ENCODE peak calls at places on chromosome 15, in four cellular contexts. One of them, this sample, is unnamed.

GRCh38 chr15:94098877-94099606 is 132.3 kb upstream of the MCTP2 start:
- DNase-seq in cardiac muscle cell: no peak
- DNase-seq in iris pigment epithelial cell: no peak
- DNase-seq in NCI-H1092 treated with DMSO at 0.1 percent for 48 hours: no peak
- DNase-seq in this sample: no peak

GRCh38 chr15:42289166-42289565 is 15.9 kb upstream of the TMEM87A start:
- DNase-seq in cardiac muscle cell: no peak
- DNase-seq in iris pigment epithelial cell: no peak
- DNase-seq in NCI-H1092 treated with DMSO at 0.1 percent for 48 hours: no peak
- DNase-seq in this sample: peak

GRCh38 chr15:41969851-41970431 is 2.4 kb downstream of the EHD4 start:
- DNase-seq in cardiac muscle cell: no peak
- DNase-seq in iris pigment epithelial cell: no peak
- DNase-seq in NCI-H1092 treated with DMSO at 0.1 percent for 48 hours: no peak
- DNase-seq in this sample: peak

GRCh38 chr15:69300129-69300588 is 1.4 kb downstream of the PAQR5 start:
- DNase-seq in cardiac muscle cell: no peak
- DNase-seq in iris pigment epithelial cell: no peak
- DNase-seq in NCI-H1092 treated with DMSO at 0.1 percent for 48 hours: no peak
- DNase-seq in this sample: no peak

GRCh38 chr15:88080616-88081015 is 175.9 kb downstream of the NTRK3 start:
- DNase-seq in cardiac muscle cell: no peak
- DNase-seq in iris pigment epithelial cell: no peak
- DNase-seq in NCI-H1092 treated with DMSO at 0.1 percent for 48 hours: no peak
- DNase-seq in this sample: no peak

GRCh38 chr15:81856627-81857026 is 189.2 kb downstream of the MEX3B start:
- DNase-seq in cardiac muscle cell: no peak
- DNase-seq in iris pigment epithelial cell: no peak
- DNase-seq in NCI-H1092 treated with DMSO at 0.1 percent for 48 hours: no peak
- DNase-seq in this sample: no peak

GRCh38 chr15:37117030-37117429 is 16.7 kb upstream of the MEIS2 start:
- DNase-seq in cardiac muscle cell: no peak
- DNase-seq in iris pigment epithelial cell: no peak
- DNase-seq in NCI-H1092 treated with DMSO at 0.1 percent for 48 hours: no peak
- DNase-seq in this sample: no peak

GRCh38 chr15:83692820-83693581 is 39.1 kb downstream of the ADAMTSL3 start:
- DNase-seq in cardiac muscle cell: peak
- DNase-seq in iris pigment epithelial cell: no peak
- DNase-seq in NCI-H1092 treated with DMSO at 0.1 percent for 48 hours: no peak
- DNase-seq in this sample: no peak

GRCh38 chr15:25246641-25247417 is 192.0 kb downstream of the UBE3A start:
- DNase-seq in cardiac muscle cell: no peak
- DNase-seq in iris pigment epithelial cell: no peak
- DNase-seq in NCI-H1092 treated with DMSO at 0.1 percent for 48 hours: no peak
- DNase-seq in this sample: no peak

GRCh38 chr15:50077655-50078054 is 41.4 kb downstream of the ATP8B4 start:
- DNase-seq in cardiac muscle cell: no peak
- DNase-seq in iris pigment epithelial cell: no peak
- DNase-seq in NCI-H1092 treated with DMSO at 0.1 percent for 48 hours: no peak
- DNase-seq in this sample: no peak

GRCh38 chr15:64763874-64764273 is 11.5 kb downstream of the RBPMS2 start:
- DNase-seq in cardiac muscle cell: no peak
- DNase-seq in iris pigment epithelial cell: no peak
- DNase-seq in NCI-H1092 treated with DMSO at 0.1 percent for 48 hours: no peak
- DNase-seq in this sample: no peak

GRCh38 chr15:74642328-74642723 is 26.7 kb downstream of the CLK3 start:
- DNase-seq in cardiac muscle cell: peak
- DNase-seq in iris pigment epithelial cell: no peak
- DNase-seq in NCI-H1092 treated with DMSO at 0.1 percent for 48 hours: no peak
- DNase-seq in this sample: no peak

GRCh38 chr15:82539690-82540054 is 585 bp downstream of the RPS17 start:
- DNase-seq in cardiac muscle cell: no peak
- DNase-seq in iris pigment epithelial cell: peak
- DNase-seq in NCI-H1092 treated with DMSO at 0.1 percent for 48 hours: no peak
- DNase-seq in this sample: peak

GRCh38 chr15:65211157-65211982 is at the start of gene CILP:
- DNase-seq in cardiac muscle cell: peak
- DNase-seq in iris pigment epithelial cell: peak
- DNase-seq in NCI-H1092 treated with DMSO at 0.1 percent for 48 hours: peak
- DNase-seq in this sample: no peak

GRCh38 chr15:27059610-27060202 is 88.7 kb downstream of the GABRG3 start:
- DNase-seq in cardiac muscle cell: peak
- DNase-seq in iris pigment epithelial cell: peak
- DNase-seq in NCI-H1092 treated with DMSO at 0.1 percent for 48 hours: peak
- DNase-seq in this sample: peak

GRCh38 chr15:66633346-66633745 is 67.5 kb upstream of the LCTL start:
- DNase-seq in cardiac muscle cell: no peak
- DNase-seq in iris pigment epithelial cell: no peak
- DNase-seq in NCI-H1092 treated with DMSO at 0.1 percent for 48 hours: no peak
- DNase-seq in this sample: no peak

GRCh38 chr15:84590406-84590805 is 10.4 kb upstream of the ZSCAN2 start:
- DNase-seq in cardiac muscle cell: no peak
- DNase-seq in iris pigment epithelial cell: peak
- DNase-seq in NCI-H1092 treated with DMSO at 0.1 percent for 48 hours: no peak
- DNase-seq in this sample: no peak

GRCh38 chr15:51108933-51109550 is 14.3 kb upstream of the TNFAIP8L3 start:
- DNase-seq in cardiac muscle cell: peak
- DNase-seq in iris pigment epithelial cell: peak
- DNase-seq in NCI-H1092 treated with DMSO at 0.1 percent for 48 hours: no peak
- DNase-seq in this sample: peak

GRCh38 chr15:63672369-63672768 is 75.2 kb downstream of the FBXL22 start:
- DNase-seq in cardiac muscle cell: no peak
- DNase-seq in iris pigment epithelial cell: no peak
- DNase-seq in NCI-H1092 treated with DMSO at 0.1 percent for 48 hours: no peak
- DNase-seq in this sample: no peak

GRCh38 chr15:76258460-76258859 is 52.8 kb downstream of the ETFA start:
- DNase-seq in cardiac muscle cell: no peak
- DNase-seq in iris pigment epithelial cell: no peak
- DNase-seq in NCI-H1092 treated with DMSO at 0.1 percent for 48 hours: no peak
- DNase-seq in this sample: peak

GRCh38 chr15:98668566-98669308 is 20.4 kb downstream of the IGF1R start:
- DNase-seq in cardiac muscle cell: peak
- DNase-seq in iris pigment epithelial cell: peak
- DNase-seq in NCI-H1092 treated with DMSO at 0.1 percent for 48 hours: no peak
- DNase-seq in this sample: peak

GRCh38 chr15:45573961-45574629 is 13.1 kb upstream of the BLOC1S6 start:
- DNase-seq in cardiac muscle cell: peak
- DNase-seq in iris pigment epithelial cell: no peak
- DNase-seq in NCI-H1092 treated with DMSO at 0.1 percent for 48 hours: no peak
- DNase-seq in this sample: peak

GRCh38 chr15:99909914-99910313 is 176.7 kb upstream of the LYSMD4 start:
- DNase-seq in cardiac muscle cell: peak
- DNase-seq in iris pigment epithelial cell: no peak
- DNase-seq in NCI-H1092 treated with DMSO at 0.1 percent for 48 hours: peak
- DNase-seq in this sample: peak

GRCh38 chr15:78950906-78951840 is 6.3 kb upstream of the CTSH start:
- DNase-seq in cardiac muscle cell: no peak
- DNase-seq in iris pigment epithelial cell: peak
- DNase-seq in NCI-H1092 treated with DMSO at 0.1 percent for 48 hours: no peak
- DNase-seq in this sample: peak

GRCh38 chr15:94327356-94327936 is 96.1 kb downstream of the MCTP2 start:
- DNase-seq in cardiac muscle cell: peak
- DNase-seq in iris pigment epithelial cell: peak
- DNase-seq in NCI-H1092 treated with DMSO at 0.1 percent for 48 hours: peak
- DNase-seq in this sample: peak

GRCh38 chr15:81336568-81336967 is 12.6 kb upstream of the STARD5 start:
- DNase-seq in cardiac muscle cell: no peak
- DNase-seq in iris pigment epithelial cell: peak
- DNase-seq in NCI-H1092 treated with DMSO at 0.1 percent for 48 hours: no peak
- DNase-seq in this sample: peak

GRCh38 chr15:70056091-70056680 is 41.5 kb downstream of the TLE3 start:
- DNase-seq in cardiac muscle cell: no peak
- DNase-seq in iris pigment epithelial cell: no peak
- DNase-seq in NCI-H1092 treated with DMSO at 0.1 percent for 48 hours: no peak
- DNase-seq in this sample: no peak

GRCh38 chr15:61750271-61751084 is 309.8 kb downstream of the VPS13C start:
- DNase-seq in cardiac muscle cell: no peak
- DNase-seq in iris pigment epithelial cell: no peak
- DNase-seq in NCI-H1092 treated with DMSO at 0.1 percent for 48 hours: no peak
- DNase-seq in this sample: no peak

GRCh38 chr15:101470548-101471239 is 18.8 kb downstream of the PCSK6 start:
- DNase-seq in cardiac muscle cell: no peak
- DNase-seq in iris pigment epithelial cell: no peak
- DNase-seq in NCI-H1092 treated with DMSO at 0.1 percent for 48 hours: no peak
- DNase-seq in this sample: no peak

GRCh38 chr15:63063164-63063756 is 20.7 kb downstream of the TPM1 start:
- DNase-seq in cardiac muscle cell: no peak
- DNase-seq in iris pigment epithelial cell: no peak
- DNase-seq in NCI-H1092 treated with DMSO at 0.1 percent for 48 hours: no peak
- DNase-seq in this sample: peak

GRCh38 chr15:74405823-74406222 is 27.9 kb downstream of the SEMA7A start:
- DNase-seq in cardiac muscle cell: no peak
- DNase-seq in iris pigment epithelial cell: peak
- DNase-seq in NCI-H1092 treated with DMSO at 0.1 percent for 48 hours: no peak
- DNase-seq in this sample: peak

GRCh38 chr15:28106294-28107110 is 7.4 kb upstream of the OCA2 start:
- DNase-seq in cardiac muscle cell: peak
- DNase-seq in iris pigment epithelial cell: no peak
- DNase-seq in NCI-H1092 treated with DMSO at 0.1 percent for 48 hours: no peak
- DNase-seq in this sample: no peak

GRCh38 chr15:101176625-101177024 is 75.2 kb downstream of the CHSY1 start:
- DNase-seq in cardiac muscle cell: no peak
- DNase-seq in iris pigment epithelial cell: peak
- DNase-seq in NCI-H1092 treated with DMSO at 0.1 percent for 48 hours: no peak
- DNase-seq in this sample: peak

GRCh38 chr15:59376735-59377134 is 4.1 kb upstream of the MYO1E start:
- DNase-seq in cardiac muscle cell: no peak
- DNase-seq in iris pigment epithelial cell: peak
- DNase-seq in NCI-H1092 treated with DMSO at 0.1 percent for 48 hours: no peak
- DNase-seq in this sample: peak

GRCh38 chr15:85889956-85890619 is 95.4 kb upstream of the KLHL25 start:
- DNase-seq in cardiac muscle cell: peak
- DNase-seq in iris pigment epithelial cell: no peak
- DNase-seq in NCI-H1092 treated with DMSO at 0.1 percent for 48 hours: no peak
- DNase-seq in this sample: no peak